ENCODE peak calls at places on chromosomes 13 and 19, in four cellular contexts. V is stomach, K is ovary, H is uterus. P is an unnamed sample.

GRCh38 chr13:57629821-57630235 is 1.7 kb upstream of the PCDH17 start:
- DNase-seq in H (peak), K (peak), V (peak), P (peak)

GRCh38 chr13:95355491-95355890 is 54.2 kb upstream of the ABCC4 start:
- DNase-seq in K (no peak), H (no peak), V (no peak), P (no peak)

GRCh38 chr13:20943519-20944012 is 41.0 kb upstream of the XPO4 start:
- DNase-seq in H (peak), K (peak), V (peak), P (peak)

GRCh38 chr13:77373541-77373940 is 46.6 kb upstream of the MYCBP2 start:
- DNase-seq in V (no peak), H (no peak), K (no peak), P (no peak)

GRCh38 chr19:18319591-18320135 is 3.2 kb downstream of the LSM4 start:
- DNase-seq in K (no peak), H (no peak), V (peak), P (no peak)

GRCh38 chr19:33298146-33298911 is 4.0 kb downstream of the CEBPA start:
- DNase-seq in H (no peak), K (peak), V (peak), P (no peak)

GRCh38 chr19:576768-577438 is 4.5 kb downstream of the BSG start:
- DNase-seq in H (no peak), V (no peak), K (no peak), P (no peak)

GRCh38 chr13:79527698-79528097 is 46.7 kb downstream of the NDFIP2 start:
- DNase-seq in H (no peak), K (no peak), V (no peak), P (no peak)

GRCh38 chr13:27971236-27971645 is 2.1 kb upstream of the CDX2 start:
- DNase-seq in V (peak), K (no peak), H (no peak), P (no peak)

GRCh38 chr13:79341202-79341601 is 64.9 kb downstream of the RBM26 start:
- DNase-seq in V (no peak), K (no peak), H (no peak), P (no peak)

GRCh38 chr13:99501952-99502310 is 659 bp downstream of the TM9SF2 start:
- DNase-seq in K (peak), H (no peak), V (peak), P (peak)

GRCh38 chr13:106558527-106558926 is 9.4 kb downstream of the ARGLU1 start:
- DNase-seq in K (no peak), V (no peak), H (no peak), P (no peak)

GRCh38 chr13:48235100-48235813 is 2.3 kb downstream of the ITM2B start:
- DNase-seq in K (no peak), H (no peak), V (peak), P (peak)

GRCh38 chr13:21785990-21786389 is 115.1 kb downstream of the FGF9 start:
- DNase-seq in V (no peak), H (no peak), K (no peak), P (no peak)

GRCh38 chr13:107650081-107650701 is 565.1 kb downstream of the LIG4 start:
- DNase-seq in K (peak), H (peak), V (peak), P (peak)

GRCh38 chr13:114099918-114100445 is 32.4 kb downstream of the RASA3 start:
- DNase-seq in H (peak), K (no peak), V (no peak), P (peak)

GRCh38 chr19:3056454-3057016 is 5.8 kb downstream of the TLE5 start:
- DNase-seq in H (no peak), K (peak), V (no peak), P (no peak)

GRCh38 chr13:29884671-29885424 is 34.4 kb upstream of the UBL3 start:
- DNase-seq in H (no peak), V (no peak), K (no peak), P (no peak)

GRCh38 chr19:28213476-28214082 is 999.4 kb downstream of the UQCRFS1 start:
- DNase-seq in H (peak), V (no peak), K (no peak), P (no peak)

GRCh38 chr19:28218728-28219127 is 994.2 kb downstream of the UQCRFS1 start:
- DNase-seq in V (no peak), K (no peak), H (no peak), P (no peak)

GRCh38 chr19:28221736-28222135 is 991.2 kb downstream of the UQCRFS1 start:
- DNase-seq in H (no peak), K (no peak), V (no peak), P (no peak)

DNA sequence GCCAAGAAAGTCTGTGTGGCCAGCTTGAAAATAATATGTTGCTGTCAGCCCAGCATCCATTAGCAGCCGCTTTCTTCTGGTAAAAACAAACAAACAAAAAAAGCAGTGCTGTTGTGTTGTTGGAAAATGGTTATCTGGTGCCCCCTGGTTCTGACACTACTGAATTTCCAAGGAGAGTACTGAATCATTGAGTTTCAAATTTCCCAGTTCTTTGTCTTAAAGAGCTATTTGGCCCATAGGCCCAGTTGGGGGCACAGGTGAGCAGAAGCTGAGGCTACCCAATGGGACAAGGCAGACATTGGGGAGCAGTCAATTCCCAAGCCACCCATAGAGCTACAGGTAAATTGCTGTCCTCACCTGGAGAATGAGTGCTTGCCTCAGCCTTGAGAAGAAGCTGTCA is 995.9 kb downstream of the UQCRFS1 start:
- DNase-seq in K (no peak), H (no peak), V (no peak), P (no peak)
- TF ChIP-seq CTCF in K (no peak), H (no peak), V (no peak), P (no peak)

DNA sequence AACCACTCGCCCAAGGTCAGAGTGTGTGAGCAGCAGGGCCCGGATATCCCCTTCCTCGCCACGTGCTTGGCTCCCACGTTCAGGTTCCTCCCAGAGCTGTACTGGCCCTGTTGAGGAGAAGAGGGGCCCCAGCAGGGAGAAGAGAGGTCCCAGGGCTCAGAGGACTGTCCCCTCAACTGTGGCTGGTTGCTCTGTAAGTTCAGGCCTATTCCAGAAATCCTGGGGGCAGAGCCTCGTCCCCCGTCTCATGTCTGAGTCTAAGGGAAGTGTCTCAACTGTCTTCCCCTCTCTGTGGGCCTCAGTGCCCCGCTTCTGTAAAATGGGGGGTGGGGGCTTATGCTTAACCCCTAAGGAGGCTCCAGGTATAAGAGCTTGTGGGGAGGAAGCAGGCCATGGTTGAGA is 3.9 kb downstream of the PPP5C start:
- DNase-seq in V (no peak), K (no peak), H (no peak), P (peak)
- TF ChIP-seq POLR2A in V (no peak), K (no peak), H (no peak), P (no peak)

GRCh38 chr19:39197808-39198207 is 1.0 kb downstream of the NCCRP1 start:
- DNase-seq in H (no peak), V (no peak), K (no peak), P (no peak)
- TF ChIP-seq CTCF in H (no peak), V (no peak), K (no peak), P (no peak)

DNA sequence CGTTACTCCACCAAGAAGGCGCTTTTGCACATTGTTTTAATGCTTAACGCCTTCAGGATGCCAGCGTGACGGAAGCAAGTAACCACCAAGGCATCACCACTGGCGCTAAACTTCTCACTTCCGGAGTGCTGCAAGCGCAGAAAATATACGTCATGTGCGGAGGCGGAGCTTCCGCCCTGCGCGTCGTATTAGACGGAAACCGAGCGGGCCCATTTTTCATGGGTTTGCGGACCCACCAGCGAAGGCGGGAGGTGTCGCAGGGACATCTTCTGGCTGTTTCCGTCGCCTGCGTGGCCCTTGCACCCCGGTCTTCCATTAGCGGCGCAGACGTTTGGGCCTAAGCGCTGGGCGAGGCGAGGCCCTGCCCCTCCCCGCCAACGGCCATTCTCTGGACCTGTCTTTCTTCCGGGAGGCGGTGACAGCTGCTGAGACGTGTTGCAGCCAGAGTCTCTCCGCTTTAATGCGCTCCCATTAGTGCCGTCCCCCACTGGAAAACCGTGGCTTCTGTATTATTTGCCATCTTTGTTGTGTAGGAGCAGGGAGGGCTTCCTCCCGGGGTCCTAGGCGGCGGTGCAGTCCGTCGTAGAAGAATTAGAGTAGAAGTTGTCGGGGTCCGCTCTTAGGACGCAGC is at the start of gene ERCC5:
- DNase-seq in V (peak), K (peak), H (peak), P (peak)
- TF ChIP-seq POLR2A in V (no peak), K (peak), H (peak), P (no peak)

GRCh38 chr13:51628059-51628852 is 44.0 kb downstream of the WDFY2 start:
- DNase-seq in V (no peak), H (no peak), K (no peak), P (peak)
- TF ChIP-seq CTCF in V (no peak), H (no peak), K (no peak), P (no peak)

GRCh38 chr19:1857648-1858326 is 5.6 kb downstream of the KLF16 start:
- DNase-seq in K (no peak), V (no peak), H (no peak), P (peak)

GRCh38 chr19:1855828-1856255 is 7.5 kb downstream of the KLF16 start:
- DNase-seq in V (no peak), K (no peak), H (no peak), P (peak)

GRCh38 chr19:1858412-1859081 is 4.8 kb downstream of the KLF16 start:
- DNase-seq in K (no peak), H (no peak), V (no peak), P (peak)

GRCh38 chr19:1856345-1856697 is 7.1 kb downstream of the KLF16 start:
- DNase-seq in V (no peak), H (no peak), K (no peak), P (no peak)

GRCh38 chr19:1856698-1857603 is 6.4 kb downstream of the KLF16 start:
- DNase-seq in V (peak), H (peak), K (peak), P (peak)
- TF ChIP-seq POLR2A in V (peak), H (no peak), K (no peak), P (peak)

GRCh38 chr19:38711726-38712153 is 32.5 kb downstream of the CAPN12 start:
- DNase-seq in K (peak), H (no peak), V (no peak), P (peak)
- TF ChIP-seq CTCF in K (no peak), H (no peak), V (no peak), P (no peak)

GRCh38 chr19:13165091-13165997 is 15.1 kb downstream of the IER2 start:
- DNase-seq in K (no peak), H (no peak), V (no peak), P (no peak)

GRCh38 chr19:13163609-13164364 is 13.6 kb downstream of the IER2 start:
- DNase-seq in K (peak), V (peak), H (peak), P (peak)

GRCh38 chr19:13164370-13165090 is 14.3 kb downstream of the IER2 start:
- DNase-seq in H (peak), K (peak), V (peak), P (peak)

GRCh38 chr19:13160557-13160956 is 10.3 kb downstream of the IER2 start:
- DNase-seq in K (no peak), H (no peak), V (no peak), P (no peak)

GRCh38 chr19:13162749-13163608 is 12.8 kb downstream of the IER2 start:
- DNase-seq in V (peak), H (peak), K (peak), P (peak)
- TF ChIP-seq POLR2A in V (no peak), H (peak), K (peak), P (peak)